ENCODE peak calls at places on chromosomes 4 and X, in six cellular contexts. L is NB4, V is brain microvascular endothelial cell, M is mucosa of descending colon, U is astrocyte of the cerebellum, N is A549. W is an unnamed sample.

GRCh38 chr4:13765535-13765934 is 138.0 kb upstream of the BOD1L1 start:
- DNase-seq in L (no peak), V (no peak), M (no peak), U (no peak), N (no peak), W (no peak)

GRCh38 chr4:184039963-184040383 is 134.9 kb downstream of the STOX2 start:
- DNase-seq in L (peak), V (no peak), M (no peak), U (no peak), N (no peak), W (no peak)

GRCh38 chr4:10050171-10051120 is 29.1 kb upstream of the SLC2A9 start:
- DNase-seq in L (no peak), V (no peak), M (no peak), U (no peak), N (no peak), W (no peak)

GRCh38 chrX:70007946-70008345 is 41.8 kb downstream of the AWAT2 start:
- DNase-seq in L (no peak), V (no peak), M (no peak), U (no peak), N (no peak), W (no peak)

GRCh38 chr4:109816082-109816442 is 500 bp downstream of the GAR1 start:
- DNase-seq in L (peak), V (no peak), M (peak), U (no peak), N (no peak), W (no peak)

GRCh38 chr4:83112678-83113428 is 1.7 kb downstream of the PLAC8 start:
- DNase-seq in L (peak), V (peak), M (no peak), U (no peak), N (no peak), W (no peak)

GRCh38 chr4:175273995-175274753 is 356.0 kb downstream of the ADAM29 start:
- DNase-seq in L (no peak), V (no peak), M (no peak), U (peak), N (no peak), W (no peak)

GRCh38 chr4:145635117-145635516 is 15.9 kb downstream of the MMAA start:
- DNase-seq in L (no peak), V (no peak), M (no peak), U (no peak), N (no peak), W (no peak)

GRCh38 chr4:143668930-143669553 is 31.4 kb downstream of the FREM3 start:
- DNase-seq in L (no peak), V (no peak), M (no peak), U (no peak), N (no peak), W (no peak)

GRCh38 chr4:13984996-13985780 is 357.7 kb upstream of the BOD1L1 start:
- DNase-seq in L (no peak), V (peak), M (no peak), U (peak), N (no peak), W (no peak)

GRCh38 chrX:47169726-47170515 is 23.7 kb upstream of the UBA1 start:
- DNase-seq in L (no peak), V (no peak), M (no peak), U (peak), N (no peak), W (no peak)

GRCh38 chr4:71333960-71334951 is 4.6 kb upstream of the SLC4A4 start:
- DNase-seq in L (no peak), V (peak), M (no peak), U (no peak), N (no peak), W (no peak)

GRCh38 chr4:156884183-156884582 is 87.4 kb downstream of the PDGFC start:
- DNase-seq in L (no peak), V (no peak), M (no peak), U (no peak), N (no peak), W (no peak)

GRCh38 chr4:179415842-179416223 is 1973.6 kb upstream of the AGA start:
- DNase-seq in L (no peak), V (no peak), M (no peak), U (no peak), N (no peak), W (no peak)

GRCh38 chrX:31279359-31279758 is 207.5 kb upstream of the FTHL17 start:
- DNase-seq in L (peak), V (peak), M (no peak), U (no peak), N (no peak), W (no peak)

GRCh38 chr4:109410776-109411175 is 22.8 kb upstream of the SEC24B start:
- DNase-seq in L (no peak), V (no peak), M (no peak), U (no peak), N (no peak), W (no peak)

GRCh38 chrX:150570512-150570911 is 2.1 kb downstream of the MTM1 start:
- DNase-seq in L (peak), V (no peak), M (no peak), U (no peak), N (no peak), W (no peak)

GRCh38 chr4:188021548-188022249 is 26.1 kb downstream of the ZFP42 start:
- DNase-seq in L (no peak), V (no peak), M (peak), U (no peak), N (no peak), W (no peak)

GRCh38 chrX:78652971-78653822 is 5.9 kb downstream of the RTL3 start:
- DNase-seq in L (peak), V (peak), M (no peak), U (peak), N (peak), W (no peak)

GRCh38 chr4:1834047-1834769 is 21.7 kb downstream of the LETM1 start:
- DNase-seq in L (peak), V (no peak), M (no peak), U (no peak), N (no peak), W (no peak)

GRCh38 chr4:112633477-112634235 is 3.1 kb downstream of the ZGRF1 start:
- DNase-seq in L (peak), V (no peak), M (no peak), U (no peak), N (peak), W (no peak)

GRCh38 chr4:75673959-75674328 is 733 bp upstream of the G3BP2 start:
- DNase-seq in L (no peak), V (peak), M (no peak), U (no peak), N (no peak), W (no peak)

GRCh38 chr4:15948826-15949225 is 10.3 kb upstream of the FGFBP1 start:
- DNase-seq in L (no peak), V (no peak), M (no peak), U (no peak), N (no peak), W (no peak)

GRCh38 chrX:101550825-101551767 is 749 bp downstream of the ARMCX1 start:
- DNase-seq in L (no peak), V (peak), M (peak), U (no peak), N (no peak), W (no peak)

GRCh38 chrX:38857736-38858432 is 56.6 kb downstream of the MID1IP1 start:
- DNase-seq in L (no peak), V (no peak), M (no peak), U (no peak), N (no peak), W (no peak)

GRCh38 chrX:151713859-151714258 is 2.0 kb upstream of the FATE1 start:
- DNase-seq in L (peak), V (peak), M (no peak), U (no peak), N (peak), W (no peak)

GRCh38 chr4:19117022-19117421 is 1095.5 kb upstream of the LCORL start:
- DNase-seq in L (no peak), V (no peak), M (no peak), U (no peak), N (no peak), W (no peak)

GRCh38 chr4:183589710-183590109 is 69.3 kb downstream of the RWDD4 start:
- DNase-seq in L (no peak), V (no peak), M (no peak), U (no peak), N (no peak), W (no peak)

GRCh38 chr4:20700007-20700761 is at the start of gene PACRGL:
- DNase-seq in L (peak), V (peak), M (peak), U (peak), N (peak), W (peak)

GRCh38 chr4:17636696-17637351 is 22.4 kb downstream of the MED28 start:
- DNase-seq in L (peak), V (peak), M (peak), U (peak), N (peak), W (no peak)

GRCh38 chr4:52840531-52841350 is 21.4 kb upstream of the RASL11B start:
- DNase-seq in L (no peak), V (no peak), M (no peak), U (no peak), N (no peak), W (no peak)

GRCh38 chrX:134244043-134244442 is 7.1 kb downstream of the CCDC160 start:
- DNase-seq in L (no peak), V (peak), M (no peak), U (peak), N (no peak), W (no peak)

GRCh38 chr4:125187621-125188176 is 127.1 kb upstream of the FAT4 start:
- DNase-seq in L (no peak), V (no peak), M (no peak), U (peak), N (no peak), W (no peak)

GRCh38 chr4:38905657-38906398 is 38.2 kb downstream of the FAM114A1 start:
- DNase-seq in L (peak), V (no peak), M (no peak), U (no peak), N (no peak), W (no peak)

GRCh38 chr4:140267576-140267975 is 105.9 kb upstream of the SCOC start:
- DNase-seq in L (no peak), V (no peak), M (no peak), U (no peak), N (no peak), W (no peak)

GRCh38 chrX:40098264-40099045 is 697 bp upstream of the BCOR start:
- DNase-seq in L (peak), V (no peak), M (peak), U (no peak), N (peak), W (no peak)

GRCh38 chr4:54272051-54272450 is 43.0 kb downstream of the PDGFRA start:
- DNase-seq in L (no peak), V (no peak), M (no peak), U (no peak), N (no peak), W (no peak)

GRCh38 chrX:129783176-129783776 is 3.5 kb downstream of the SASH3 start:
- DNase-seq in L (no peak), V (no peak), M (no peak), U (no peak), N (no peak), W (no peak)

GRCh38 chrX:129782706-129783105 is 3.0 kb downstream of the SASH3 start:
- DNase-seq in L (no peak), V (no peak), M (no peak), U (no peak), N (no peak), W (no peak)

GRCh38 chrX:129780441-129781105 is 824 bp downstream of the SASH3 start:
- DNase-seq in L (no peak), V (no peak), M (no peak), U (no peak), N (no peak), W (no peak)

GRCh38 chrX:129781134-129782014 is 1.6 kb downstream of the SASH3 start:
- DNase-seq in L (peak), V (no peak), M (peak), U (no peak), N (no peak), W (no peak)

GRCh38 chrX:129782015-129782495 is 2.3 kb downstream of the SASH3 start:
- DNase-seq in L (no peak), V (no peak), M (no peak), U (no peak), N (no peak), W (no peak)
- H3K4me3 ChIP-seq in L (peak), V (no peak), M (no peak), U (no peak), N (no peak), W (no peak)

GRCh38 chr4:60195256-60195655 is 1004.9 kb upstream of the ADGRL3 start:
- DNase-seq in L (no peak), V (no peak), M (no peak), U (no peak), N (no peak), W (no peak)

GRCh38 chr4:60194214-60194613 is 1005.9 kb upstream of the ADGRL3 start:
- DNase-seq in L (no peak), V (no peak), M (no peak), U (no peak), N (no peak), W (no peak)

GRCh38 chr4:60187428-60187827 is 1012.7 kb upstream of the ADGRL3 start:
- DNase-seq in L (no peak), V (no peak), M (no peak), U (no peak), N (no peak), W (no peak)

GRCh38 chr4:60189286-60189685 is 1010.8 kb upstream of the ADGRL3 start:
- DNase-seq in L (no peak), V (no peak), M (no peak), U (no peak), N (no peak), W (no peak)
- TF ChIP-seq CTCF in L (no peak), V (no peak), M (no peak), U (no peak), N (no peak), W (no peak)

GRCh38 chr4:98267498-98267897 is 6.3 kb downstream of the RAP1GDS1 start:
- DNase-seq in L (no peak), V (no peak), M (no peak), U (no peak), N (no peak), W (no peak)

GRCh38 chr4:98260579-98261290 is 449 bp upstream of the RAP1GDS1 start:
- DNase-seq in L (peak), V (peak), M (peak), U (peak), N (peak), W (peak)

GRCh38 chr4:98260047-98260578 is 1.1 kb upstream of the RAP1GDS1 start:
- DNase-seq in L (no peak), V (no peak), M (peak), U (no peak), N (peak), W (no peak)

GRCh38 chr4:98261291-98262271 is at the start of gene RAP1GDS1:
- DNase-seq in L (peak), V (peak), M (no peak), U (peak), N (peak), W (no peak)

GRCh38 chr4:98262431-98262830 is 1.2 kb downstream of the RAP1GDS1 start:
- DNase-seq in L (peak), V (no peak), M (no peak), U (no peak), N (no peak), W (no peak)
- H3K4me3 ChIP-seq in L (peak), V (peak), M (no peak), U (peak), N (peak), W (peak)

DNA sequence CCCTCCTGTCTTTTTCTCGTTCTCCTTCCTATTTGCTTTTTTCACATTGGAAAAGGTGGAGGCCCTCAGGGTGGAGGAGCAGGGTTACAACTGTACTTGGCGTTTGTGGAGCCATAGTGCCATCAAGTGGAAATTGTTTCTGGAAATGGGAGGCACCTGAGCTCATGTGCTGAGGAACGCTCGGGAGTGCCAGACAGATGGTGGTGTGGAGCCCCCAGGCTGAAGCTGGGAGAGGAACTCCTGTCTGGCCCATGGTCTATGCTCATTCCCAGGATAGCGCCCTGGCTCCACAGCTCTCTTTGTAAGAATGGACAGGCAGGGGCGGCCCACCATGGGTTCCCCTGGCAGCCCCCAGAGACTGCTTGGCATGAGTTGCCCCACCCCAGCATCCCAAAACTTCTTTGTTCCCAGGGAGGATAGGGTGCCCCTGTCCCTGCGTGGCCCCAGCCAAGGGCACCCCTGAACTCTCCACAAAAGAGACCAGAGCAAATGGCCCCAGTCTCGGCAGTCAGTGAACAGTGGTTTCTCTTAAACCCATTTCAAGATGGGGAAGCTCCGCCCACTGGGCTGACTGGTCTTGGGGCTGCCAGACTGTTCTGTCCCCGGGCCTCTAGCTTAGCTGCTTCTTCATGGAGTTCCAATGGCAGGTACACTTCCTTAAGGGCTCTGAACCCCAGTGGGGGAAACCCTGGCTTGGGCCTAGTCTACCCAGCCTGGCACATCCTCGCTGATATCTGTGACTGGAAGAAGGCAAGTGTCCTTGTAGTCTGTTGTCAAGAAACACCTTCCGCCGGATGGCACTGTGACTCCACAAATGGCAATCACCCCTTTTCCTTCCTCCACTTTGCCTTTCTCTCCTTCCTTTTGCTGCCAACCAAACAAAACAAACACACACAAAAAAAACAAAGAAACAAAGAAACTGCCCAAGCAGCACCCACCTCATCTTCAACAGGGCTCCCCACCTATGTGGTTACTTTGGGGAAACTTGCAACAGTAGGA is 70.1 kb downstream of the NBDY start:
- DNase-seq in L (no peak), V (no peak), M (no peak), U (no peak), N (no peak), W (no peak)
- TF ChIP-seq CTCF in L (no peak), V (no peak), M (no peak), U (no peak), N (no peak), W (no peak)

DNA sequence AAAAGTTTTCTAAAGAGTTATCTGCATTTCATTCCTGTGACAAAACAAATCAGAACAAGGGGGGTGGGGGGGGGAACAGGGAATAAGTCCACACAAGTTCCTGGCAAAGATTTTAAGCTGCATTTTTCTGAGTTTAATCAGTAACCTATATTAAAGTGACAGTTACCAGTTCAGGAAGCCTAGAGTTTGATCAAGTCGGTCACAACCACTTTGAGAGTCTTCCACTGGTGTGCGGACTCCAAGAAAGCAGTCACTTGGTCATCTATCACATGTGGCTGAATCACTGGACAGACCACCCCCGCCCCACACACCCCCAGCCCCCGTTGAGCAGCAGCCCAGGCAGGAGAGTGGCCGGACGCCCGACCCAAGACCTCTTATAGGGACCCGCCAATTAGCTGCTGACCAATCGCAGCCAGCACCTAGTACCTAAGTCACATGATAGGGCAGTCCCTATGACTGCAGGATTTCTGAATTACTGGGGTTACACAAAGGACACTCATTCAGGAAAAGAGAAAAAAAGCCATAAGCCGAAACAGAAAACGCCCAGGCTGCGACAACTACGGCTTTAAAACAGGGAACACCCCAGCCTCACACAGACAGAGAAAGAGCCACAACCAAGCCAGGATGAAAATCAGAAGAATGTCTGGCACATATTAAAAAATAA is 569.4 kb upstream of the DIPK2B start:
- DNase-seq in L (peak), V (peak), M (peak), U (peak), N (peak), W (no peak)
- H3K4me3 ChIP-seq in L (peak), V (peak), M (no peak), U (peak), N (peak), W (peak)

DNA sequence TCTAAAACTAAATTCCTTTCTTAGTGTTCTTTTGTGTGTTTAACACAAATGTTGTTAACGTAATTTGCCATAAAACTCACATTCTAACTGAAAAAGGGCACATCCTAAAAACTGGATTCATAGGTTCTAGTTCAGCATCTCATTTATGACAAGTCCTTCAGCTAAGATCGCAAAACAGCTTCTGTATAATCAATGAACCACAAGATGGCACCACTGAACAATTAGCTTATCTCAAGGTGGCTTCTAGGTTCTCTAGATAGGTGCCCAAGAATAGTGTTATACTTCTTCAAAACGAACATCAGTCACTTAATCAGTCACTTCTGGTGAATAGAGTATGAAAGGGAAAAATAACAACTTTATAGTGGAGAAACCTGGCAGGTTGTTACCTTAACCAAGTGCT is 54.3 kb downstream of the NRK start:
- DNase-seq in L (peak), V (no peak), M (no peak), U (no peak), N (no peak), W (no peak)
- TF ChIP-seq CTCF in L (peak), V (peak), M (no peak), U (peak), N (peak), W (peak)

GRCh38 chrX:118823263-118824172 is at the start of gene ZCCHC12:
- DNase-seq in L (peak), V (peak), M (peak), U (peak), N (peak), W (no peak)

GRCh38 chrX:118824173-118824782 is 654 bp downstream of the ZCCHC12 start:
- DNase-seq in L (peak), V (no peak), M (no peak), U (no peak), N (no peak), W (no peak)
- H3K4me3 ChIP-seq in L (no peak), V (peak), M (no peak), U (peak), N (peak), W (peak)

DNA sequence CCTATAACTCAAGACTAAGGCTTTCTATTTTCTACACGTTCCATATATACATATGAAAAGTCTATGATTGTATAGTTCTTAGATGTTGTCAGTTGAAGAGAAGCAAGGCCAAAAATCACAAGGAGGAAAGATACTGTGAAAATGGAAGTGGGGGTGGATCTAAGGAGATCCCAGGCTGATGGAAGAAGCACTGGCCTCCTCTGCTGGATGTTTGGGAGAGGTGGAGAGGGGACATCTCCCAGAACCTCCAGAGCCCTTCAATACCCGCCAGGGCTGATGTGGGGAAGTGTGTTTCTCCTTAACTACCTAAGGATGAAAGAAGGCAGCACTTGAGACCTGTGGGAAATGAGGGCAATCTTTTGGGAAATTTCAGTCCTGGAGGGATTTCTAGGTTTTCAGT is 67.4 kb downstream of the RASGEF1B start:
- DNase-seq in L (no peak), V (no peak), M (no peak), U (no peak), N (no peak), W (no peak)
- TF ChIP-seq CTCF in L (no peak), V (peak), M (no peak), U (no peak), N (no peak), W (no peak)